ENCODE peak calls at places on chromosomes 16 and 17, in six cellular contexts. O is heart right ventricle, U is RWPE2, E is astrocyte of the cerebellum, M is pancreas, H is AG10803. Q is an unnamed sample.

GRCh38 chr16:76265434-76266045 is 11.7 kb upstream of the CNTNAP4 start:
- DNase-seq in E (peak; percentile 9), U (no peak), O (no peak), M (peak; percentile 32), H (no peak), Q (no peak)

GRCh38 chr16:188674-189073 is 8.4 kb downstream of the HBQ1 start:
- DNase-seq in H (no peak), M (no peak), E (no peak), O (no peak), U (no peak), Q (no peak)

GRCh38 chr17:70636517-70637133 is 467.3 kb downstream of the KCNJ2 start:
- DNase-seq in U (no peak), M (no peak), E (peak; percentile 33), O (peak; percentile 12), H (peak; percentile 42), Q (no peak)

GRCh38 chr16:77564791-77565390 is 130.1 kb upstream of the ADAMTS18 start:
- DNase-seq in U (no peak), H (peak; percentile 65), M (no peak), E (peak; percentile 81), O (no peak), Q (no peak)

GRCh38 chr17:49260011-49260921 is 29.7 kb upstream of the PHOSPHO1 start:
- DNase-seq in U (no peak), M (peak; percentile 41), O (peak; percentile 82), E (no peak), H (peak; percentile 90), Q (peak; percentile 49)

GRCh38 chr17:69314246-69315030 is 12.5 kb downstream of the ABCA5 start:
- DNase-seq in U (no peak), M (no peak), H (no peak), E (no peak), O (no peak), Q (no peak)

GRCh38 chr16:46768809-46769208 is 20.7 kb upstream of the MYLK3 start:
- DNase-seq in E (no peak), H (no peak), U (no peak), O (no peak), M (no peak), Q (no peak)

GRCh38 chr17:37068266-37068665 is 119.5 kb downstream of the AATF start:
- DNase-seq in H (no peak), M (no peak), E (no peak), O (no peak), U (no peak), Q (peak; percentile 41)

GRCh38 chr17:50035421-50035879 is 20.5 kb upstream of the ITGA3 start:
- DNase-seq in U (no peak), H (peak; percentile 30), M (no peak), O (no peak), E (no peak), Q (no peak)

GRCh38 chr16:83915491-83915890 is 16.6 kb downstream of the MLYCD start:
- DNase-seq in U (no peak), H (no peak), E (no peak), O (no peak), M (no peak), Q (no peak)

GRCh38 chr16:26645629-26646028 is 421.1 kb upstream of the C16orf82 start:
- DNase-seq in O (no peak), M (peak; percentile 27), H (no peak), E (no peak), U (no peak), Q (no peak)

GRCh38 chr16:73286643-73287267 is 238.8 kb upstream of the ZFHX3 start:
- DNase-seq in E (no peak), H (no peak), O (no peak), U (no peak), M (no peak), Q (no peak)
- H3K4me3 ChIP-seq in E (no peak overlapping the region), H (no peak overlapping the region), O (no peak overlapping the region), U (no peak overlapping the region), M (no peak overlapping the region), Q (no peak overlapping the region)

GRCh38 chr16:57045694-57046381 is 46.5 kb upstream of the CPNE2 start:
- DNase-seq in U (no peak), E (peak; percentile 38), M (no peak), O (peak; percentile 71), H (peak; percentile 62), Q (no peak)

GRCh38 chr16:57043248-57043647 is 49.1 kb upstream of the CPNE2 start:
- DNase-seq in O (no peak), M (no peak), E (no peak), U (no peak), H (no peak), Q (no peak)

GRCh38 chr16:57042157-57043111 is 49.9 kb upstream of the CPNE2 start:
- DNase-seq in U (no peak), O (no peak), M (no peak), E (no peak), H (no peak), Q (no peak)

GRCh38 chr16:57048095-57048494 is 44.3 kb upstream of the CPNE2 start:
- DNase-seq in E (no peak), M (no peak), O (no peak), H (no peak), U (no peak), Q (no peak)

DNA sequence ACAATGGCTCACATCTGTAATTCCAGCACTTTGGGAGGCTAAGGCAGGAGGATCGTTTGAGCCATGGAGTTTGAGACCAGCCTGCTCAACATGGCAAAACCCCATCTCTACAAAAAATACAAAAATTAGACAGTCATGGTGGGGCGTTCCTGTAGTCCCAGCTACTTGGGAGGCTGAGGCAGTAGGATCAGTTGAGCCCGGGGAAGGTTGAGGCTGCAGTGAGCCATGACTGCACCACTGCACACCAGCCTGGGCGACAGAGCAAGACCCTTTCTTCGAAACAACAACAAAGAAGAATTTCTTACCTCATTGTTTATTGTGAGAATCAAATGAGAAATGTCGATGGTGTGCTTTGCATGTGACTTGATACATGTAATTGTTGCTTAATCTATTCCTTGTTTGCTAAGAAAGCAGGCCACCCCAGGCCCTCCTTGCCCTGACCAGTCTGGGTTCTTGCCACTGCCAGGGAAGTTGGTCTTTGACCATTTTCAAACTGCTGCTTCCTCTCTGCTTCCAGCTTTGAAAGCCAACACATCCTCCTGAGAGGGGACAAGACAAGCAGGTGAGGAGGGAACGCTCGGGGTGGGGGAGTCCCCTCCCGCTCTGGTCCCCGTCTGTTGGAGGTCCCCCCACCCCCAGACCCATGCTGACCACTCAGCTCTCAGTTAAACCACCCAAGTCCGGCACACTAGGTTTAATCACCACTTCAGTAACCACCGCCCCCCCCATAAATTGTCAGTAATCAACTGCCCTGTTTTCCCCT is 47.3 kb upstream of the CPNE2 start:
- DNase-seq in E (no peak), M (no peak), H (no peak), U (no peak), O (no peak), Q (no peak)
- H3K4me3 ChIP-seq in E (no peak overlapping the region), M (no peak overlapping the region), H (no peak overlapping the region), U (no peak overlapping the region), O (no peak overlapping the region), Q (no peak overlapping the region)

DNA sequence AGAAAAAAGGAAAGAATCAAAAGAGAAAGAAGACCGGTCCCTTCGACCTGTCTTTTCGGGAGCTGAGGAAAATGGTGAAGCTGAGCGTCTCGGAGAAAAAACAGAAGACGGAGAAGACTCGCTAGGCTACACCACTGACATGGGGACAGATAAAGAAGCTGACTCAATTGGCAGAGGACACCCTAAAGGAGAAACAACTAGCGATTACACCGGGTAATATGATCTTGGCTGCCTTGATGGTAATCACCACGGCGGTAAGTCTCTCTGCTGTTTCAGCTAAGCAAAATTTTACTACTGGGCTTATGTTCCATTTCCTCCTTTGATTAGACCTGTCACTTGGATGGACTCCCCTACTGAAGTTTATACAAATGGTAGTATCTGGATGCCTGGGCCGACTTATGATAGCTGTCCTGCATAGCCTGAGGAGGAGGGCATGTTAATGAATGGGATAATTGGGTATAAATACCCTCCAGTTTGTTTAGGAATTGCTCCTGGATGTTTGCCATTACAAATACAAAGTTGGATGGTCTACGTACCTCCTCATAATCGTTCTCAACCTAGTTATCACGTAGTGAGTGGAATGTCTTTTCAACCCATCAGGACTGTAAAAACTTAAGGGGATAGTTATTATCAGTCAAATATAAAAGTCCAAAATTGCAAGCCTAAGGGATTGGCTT is 24.1 kb downstream of the ALOX15B start:
- DNase-seq in O (no peak), U (no peak), E (no peak), M (no peak), H (no peak), Q (no peak)
- H3K4me3 ChIP-seq in O (peak overlapping the region; percentile 10), U (peak overlapping the region; percentile 14), E (no peak overlapping the region), M (no peak overlapping the region), H (no peak overlapping the region), Q (peak overlapping the region; percentile 15)

DNA sequence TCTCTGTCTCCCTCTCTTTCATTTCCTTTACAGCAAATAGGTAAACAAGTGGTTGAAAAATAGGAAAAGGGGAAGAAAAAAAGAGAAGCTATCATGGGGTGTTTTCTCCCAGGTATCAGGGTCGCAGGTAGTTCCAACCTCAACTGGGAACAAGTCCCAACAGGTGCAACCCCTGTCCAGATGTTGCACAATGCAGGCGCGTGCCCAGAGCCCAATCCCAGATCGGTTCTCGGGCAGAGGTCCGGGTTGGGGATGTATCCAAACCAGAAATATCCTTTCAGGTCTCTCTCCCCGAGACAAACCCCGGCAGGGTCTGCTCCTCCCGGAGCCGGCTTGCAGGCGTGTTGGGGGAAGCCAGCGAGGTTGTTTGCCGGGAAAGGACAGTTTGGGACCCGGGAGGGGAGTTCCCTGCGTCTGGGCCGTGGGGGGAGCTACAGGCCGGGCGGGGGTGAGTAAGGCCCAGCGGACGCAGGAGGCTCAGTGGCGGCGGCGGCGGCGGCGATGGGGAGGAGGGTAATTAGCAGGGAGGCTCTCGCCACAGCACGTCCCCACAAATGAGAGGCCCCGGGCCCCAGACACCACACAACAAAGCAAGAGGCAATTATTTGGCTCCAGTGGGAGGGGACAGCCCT is 21.2 kb upstream of the SP6 start:
- DNase-seq in U (no peak), E (no peak), H (no peak), M (no peak), O (no peak), Q (no peak)
- H3K4me3 ChIP-seq in U (no peak overlapping the region), E (no peak overlapping the region), H (no peak overlapping the region), M (no peak overlapping the region), O (no peak overlapping the region), Q (no peak overlapping the region)

DNA sequence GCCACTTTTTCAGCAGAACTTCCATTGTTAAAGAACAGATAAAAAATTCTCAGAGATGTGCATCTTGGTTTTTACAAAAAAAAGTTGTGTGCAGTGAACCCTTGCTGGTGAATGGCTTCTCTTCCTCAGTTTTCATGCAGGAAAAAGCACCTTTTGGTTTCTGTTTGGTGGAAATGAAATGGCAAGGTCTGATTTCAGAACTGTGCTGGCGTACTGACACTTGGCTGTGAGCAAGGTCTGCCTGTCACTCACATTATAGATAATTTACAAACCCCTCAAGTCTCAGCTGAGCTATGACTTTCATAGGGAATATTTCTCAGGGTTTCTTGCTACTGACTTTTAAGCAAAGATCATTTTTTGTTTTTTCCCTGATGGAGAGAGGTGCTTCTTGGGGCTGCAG is 5.8 kb upstream of the SALL1 start:
- DNase-seq in M (no peak), H (no peak), O (no peak), U (no peak), E (no peak), Q (no peak)
- H3K4me3 ChIP-seq in M (no peak overlapping the region), H (peak overlapping the region; percentile 58), O (no peak overlapping the region), U (no peak overlapping the region), E (no peak overlapping the region), Q (no peak overlapping the region)

Q was measured in skeletal muscle cell.